ENCODE peak calls at places on chromosomes 5 and 9, in ten cellular contexts. One of them, this sample, is unnamed. For H3K4me1, the result is how much of the 10 kb centered on the place peaks cover.

GRCh38 chr9:84254972-84255371 is 85.6 kb downstream of the SLC28A3 start:
- DNase-seq in K562: no peak
- DNase-seq in A549: no peak
- DNase-seq in suprapubic skin: no peak
- DNase-seq in transverse colon: peak
- DNase-seq in sigmoid colon: no peak
- DNase-seq in stomach: peak
- DNase-seq in tibial nerve: no peak
- DNase-seq in SK-N-SH: no peak
- DNase-seq in GM12878: no peak
- DNase-seq in this sample: no peak

GRCh38 chr5:102911973-102912372 is 156.9 kb downstream of the PAM start:
- DNase-seq in K562: no peak
- DNase-seq in A549: no peak
- DNase-seq in suprapubic skin: no peak
- DNase-seq in transverse colon: no peak
- DNase-seq in sigmoid colon: no peak
- DNase-seq in stomach: no peak
- DNase-seq in tibial nerve: no peak
- DNase-seq in SK-N-SH: no peak
- DNase-seq in GM12878: no peak
- DNase-seq in this sample: no peak

GRCh38 chr9:806285-807156 is 35.0 kb upstream of the DMRT1 start:
- DNase-seq in K562: no peak
- DNase-seq in A549: peak
- DNase-seq in suprapubic skin: peak
- DNase-seq in transverse colon: no peak
- DNase-seq in sigmoid colon: no peak
- DNase-seq in stomach: no peak
- DNase-seq in tibial nerve: no peak
- DNase-seq in SK-N-SH: peak
- DNase-seq in GM12878: peak
- DNase-seq in this sample: no peak

GRCh38 chr5:125560476-125561225 is 814.2 kb upstream of the ZNF608 start:
- DNase-seq in K562: no peak
- DNase-seq in A549: no peak
- DNase-seq in suprapubic skin: no peak
- DNase-seq in transverse colon: no peak
- DNase-seq in sigmoid colon: no peak
- DNase-seq in stomach: no peak
- DNase-seq in tibial nerve: no peak
- DNase-seq in SK-N-SH: no peak
- DNase-seq in GM12878: no peak
- DNase-seq in this sample: no peak

GRCh38 chr9:130555968-130556367 is 23.4 kb upstream of the FUBP3 start:
- DNase-seq in K562: no peak
- DNase-seq in A549: no peak
- DNase-seq in suprapubic skin: no peak
- DNase-seq in transverse colon: no peak
- DNase-seq in sigmoid colon: no peak
- DNase-seq in stomach: no peak
- DNase-seq in tibial nerve: no peak
- DNase-seq in SK-N-SH: no peak
- DNase-seq in GM12878: no peak
- DNase-seq in this sample: no peak

GRCh38 chr5:149217096-149217801 is 54.4 kb upstream of the AFAP1L1 start:
- DNase-seq in K562: no peak
- DNase-seq in A549: no peak
- DNase-seq in suprapubic skin: no peak
- DNase-seq in transverse colon: no peak
- DNase-seq in sigmoid colon: no peak
- DNase-seq in stomach: no peak
- DNase-seq in tibial nerve: no peak
- DNase-seq in SK-N-SH: no peak
- DNase-seq in GM12878: no peak
- DNase-seq in this sample: no peak

GRCh38 chr5:54007822-54008777 is 302.3 kb downstream of the ARL15 start:
- DNase-seq in K562: no peak
- DNase-seq in A549: peak
- DNase-seq in suprapubic skin: no peak
- DNase-seq in transverse colon: no peak
- DNase-seq in sigmoid colon: no peak
- DNase-seq in stomach: no peak
- DNase-seq in tibial nerve: no peak
- DNase-seq in SK-N-SH: no peak
- DNase-seq in GM12878: no peak
- DNase-seq in this sample: no peak

GRCh38 chr5:174951151-174951780 is 226.9 kb downstream of the MSX2 start:
- DNase-seq in K562: peak
- DNase-seq in A549: peak
- DNase-seq in suprapubic skin: no peak
- DNase-seq in transverse colon: peak
- DNase-seq in sigmoid colon: no peak
- DNase-seq in stomach: peak
- DNase-seq in tibial nerve: no peak
- DNase-seq in SK-N-SH: peak
- DNase-seq in GM12878: no peak
- DNase-seq in this sample: no peak

GRCh38 chr5:107466233-107466769 is 204.4 kb downstream of the EFNA5 start:
- DNase-seq in K562: no peak
- DNase-seq in A549: peak
- DNase-seq in suprapubic skin: no peak
- DNase-seq in transverse colon: no peak
- DNase-seq in sigmoid colon: no peak
- DNase-seq in stomach: no peak
- DNase-seq in tibial nerve: no peak
- DNase-seq in SK-N-SH: no peak
- DNase-seq in GM12878: no peak
- DNase-seq in this sample: no peak

GRCh38 chr5:75337366-75338021 is 474 bp downstream of the HMGCR start:
- DNase-seq in K562: no peak
- DNase-seq in A549: no peak
- DNase-seq in suprapubic skin: peak
- DNase-seq in transverse colon: peak
- DNase-seq in sigmoid colon: peak
- DNase-seq in stomach: peak
- DNase-seq in tibial nerve: no peak
- DNase-seq in SK-N-SH: no peak
- DNase-seq in GM12878: no peak
- DNase-seq in this sample: no peak

GRCh38 chr9:134329576-134329855 is 3.3 kb downstream of the RXRA start:
- DNase-seq in K562: no peak
- DNase-seq in A549: no peak
- DNase-seq in suprapubic skin: no peak
- DNase-seq in transverse colon: no peak
- DNase-seq in sigmoid colon: no peak
- DNase-seq in stomach: no peak
- DNase-seq in tibial nerve: no peak
- DNase-seq in SK-N-SH: no peak
- DNase-seq in GM12878: no peak
- DNase-seq in this sample: no peak

GRCh38 chr5:21654-22233 is 70.2 kb upstream of the PLEKHG4B start:
- DNase-seq in K562: no peak
- DNase-seq in A549: peak
- DNase-seq in suprapubic skin: no peak
- DNase-seq in transverse colon: no peak
- DNase-seq in sigmoid colon: no peak
- DNase-seq in stomach: no peak
- DNase-seq in tibial nerve: no peak
- DNase-seq in SK-N-SH: peak
- DNase-seq in GM12878: no peak
- DNase-seq in this sample: no peak

GRCh38 chr5:119750887-119751733 is 121.8 kb downstream of the FAM170A start:
- DNase-seq in K562: no peak
- DNase-seq in A549: no peak
- DNase-seq in suprapubic skin: no peak
- DNase-seq in transverse colon: no peak
- DNase-seq in sigmoid colon: no peak
- DNase-seq in stomach: no peak
- DNase-seq in tibial nerve: no peak
- DNase-seq in SK-N-SH: no peak
- DNase-seq in GM12878: no peak
- DNase-seq in this sample: no peak

GRCh38 chr5:126742425-126742824 is 34.5 kb upstream of the LMNB1 start:
- DNase-seq in K562: no peak
- DNase-seq in A549: no peak
- DNase-seq in suprapubic skin: no peak
- DNase-seq in transverse colon: no peak
- DNase-seq in sigmoid colon: no peak
- DNase-seq in stomach: no peak
- DNase-seq in tibial nerve: no peak
- DNase-seq in SK-N-SH: no peak
- DNase-seq in GM12878: no peak
- DNase-seq in this sample: no peak

GRCh38 chr9:134861586-134862334 is 18.9 kb upstream of the FCN2 start:
- DNase-seq in K562: no peak
- DNase-seq in A549: no peak
- DNase-seq in suprapubic skin: peak
- DNase-seq in transverse colon: no peak
- DNase-seq in sigmoid colon: peak
- DNase-seq in stomach: no peak
- DNase-seq in tibial nerve: no peak
- DNase-seq in SK-N-SH: no peak
- DNase-seq in GM12878: no peak
- DNase-seq in this sample: no peak

GRCh38 chr5:103938151-103938671 is 375.6 kb upstream of the NUDT12 start:
- DNase-seq in K562: no peak
- DNase-seq in A549: no peak
- DNase-seq in suprapubic skin: no peak
- DNase-seq in transverse colon: no peak
- DNase-seq in sigmoid colon: no peak
- DNase-seq in stomach: no peak
- DNase-seq in tibial nerve: no peak
- DNase-seq in SK-N-SH: no peak
- DNase-seq in GM12878: no peak
- DNase-seq in this sample: no peak

GRCh38 chr5:125484272-125485002 is 738.0 kb upstream of the ZNF608 start:
- DNase-seq in K562: no peak
- DNase-seq in A549: peak
- DNase-seq in suprapubic skin: peak
- DNase-seq in transverse colon: peak
- DNase-seq in sigmoid colon: peak
- DNase-seq in stomach: peak
- DNase-seq in tibial nerve: peak
- DNase-seq in SK-N-SH: peak
- DNase-seq in GM12878: no peak
- DNase-seq in this sample: peak

DNA sequence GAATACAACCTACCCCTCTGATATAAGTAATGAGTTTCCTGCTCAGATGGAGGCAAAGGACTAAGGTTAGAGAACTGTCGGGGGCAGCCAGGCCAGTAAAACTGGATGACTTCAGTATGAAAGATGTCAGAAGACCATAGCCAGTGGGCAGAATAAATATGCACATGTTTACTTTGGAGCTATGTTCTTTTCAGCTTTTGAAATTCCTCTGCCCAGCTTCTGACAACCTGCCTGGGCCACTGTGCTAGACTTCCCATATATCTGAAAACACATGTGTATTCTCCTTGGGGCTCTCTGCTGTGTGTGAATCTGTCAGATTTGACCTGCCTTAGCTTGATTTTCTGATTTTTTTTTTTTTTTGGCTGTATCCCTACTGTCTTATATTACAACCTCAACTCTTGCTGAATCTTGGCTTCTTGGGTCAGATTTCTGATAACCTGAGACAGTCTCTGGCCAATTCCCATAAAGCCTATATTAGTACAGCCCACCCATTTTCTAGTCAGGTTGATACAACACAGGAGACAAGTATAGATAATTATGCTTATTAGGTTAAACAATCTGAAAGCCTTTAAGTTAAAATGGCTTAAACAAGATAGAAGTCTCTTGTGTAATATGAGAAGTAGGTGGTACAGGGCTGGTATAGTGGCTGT is 76.6 kb upstream of the PRLR start:
- DNase-seq in K562: no peak
- DNase-seq in A549: no peak
- DNase-seq in suprapubic skin: no peak
- DNase-seq in transverse colon: no peak
- DNase-seq in sigmoid colon: no peak
- DNase-seq in stomach: no peak
- DNase-seq in tibial nerve: no peak
- DNase-seq in SK-N-SH: no peak
- DNase-seq in GM12878: no peak
- DNase-seq in this sample: no peak
- H3K27ac ChIP-seq in K562: no peak
- H3K27ac ChIP-seq in A549: no peak
- H3K27ac ChIP-seq in suprapubic skin: no peak
- H3K27ac ChIP-seq in transverse colon: no peak
- H3K27ac ChIP-seq in sigmoid colon: no peak
- H3K27ac ChIP-seq in stomach: no peak
- H3K27ac ChIP-seq in tibial nerve: no peak
- H3K27ac ChIP-seq in SK-N-SH: no peak
- H3K27ac ChIP-seq in GM12878: no peak
- H3K27ac ChIP-seq in this sample: no peak

GRCh38 chr9:35635730-35636129 is 15.0 kb downstream of the SIT1 start:
- DNase-seq in K562: no peak
- DNase-seq in A549: no peak
- DNase-seq in suprapubic skin: no peak
- DNase-seq in transverse colon: no peak
- DNase-seq in sigmoid colon: no peak
- DNase-seq in stomach: no peak
- DNase-seq in tibial nerve: no peak
- DNase-seq in SK-N-SH: no peak
- DNase-seq in GM12878: no peak
- DNase-seq in this sample: no peak
- H3K4me1 ChIP-seq in K562: under half
- H3K4me1 ChIP-seq in A549: under half
- H3K4me1 ChIP-seq in suprapubic skin: under half
- H3K4me1 ChIP-seq in transverse colon: under half
- H3K4me1 ChIP-seq in sigmoid colon: under half
- H3K4me1 ChIP-seq in stomach: under half
- H3K4me1 ChIP-seq in tibial nerve: under half
- H3K4me1 ChIP-seq in SK-N-SH: under half
- H3K4me1 ChIP-seq in GM12878: under half
- H3K4me1 ChIP-seq in this sample: under half

GRCh38 chr5:84287964-84288363 is 96.7 kb downstream of the EDIL3 start:
- DNase-seq in K562: no peak
- DNase-seq in A549: peak
- DNase-seq in suprapubic skin: no peak
- DNase-seq in transverse colon: no peak
- DNase-seq in sigmoid colon: no peak
- DNase-seq in stomach: no peak
- DNase-seq in tibial nerve: no peak
- DNase-seq in SK-N-SH: no peak
- DNase-seq in GM12878: peak
- DNase-seq in this sample: no peak
- TF ChIP-seq EP300 in K562: no peak
- TF ChIP-seq EP300 in A549: no peak
- TF ChIP-seq EP300 in suprapubic skin: no peak
- TF ChIP-seq EP300 in transverse colon: no peak
- TF ChIP-seq EP300 in sigmoid colon: no peak
- TF ChIP-seq EP300 in stomach: no peak
- TF ChIP-seq EP300 in tibial nerve: no peak
- TF ChIP-seq EP300 in SK-N-SH: no peak
- TF ChIP-seq EP300 in GM12878: no peak
- TF ChIP-seq EP300 in this sample: no peak

DNA sequence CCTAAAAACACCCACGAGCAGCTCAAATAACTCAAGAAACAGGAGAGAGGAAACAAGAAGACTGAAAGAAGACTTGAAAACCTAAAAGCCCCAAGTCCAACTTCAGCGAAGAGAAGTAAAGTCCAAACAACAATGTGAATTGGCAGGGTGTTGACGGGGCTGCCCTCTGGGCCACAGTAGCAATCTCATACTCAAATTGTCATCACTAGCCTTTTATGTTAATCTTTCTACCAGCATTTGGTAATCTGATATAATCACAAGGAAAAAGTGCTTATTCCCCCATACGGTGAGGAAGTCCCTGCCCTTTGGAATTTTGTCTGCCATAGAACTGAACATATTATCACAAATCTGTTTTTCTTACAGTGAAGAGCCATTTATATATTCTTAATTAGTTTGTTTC is 51.5 kb upstream of the IFNE start:
- DNase-seq in K562: no peak
- DNase-seq in A549: no peak
- DNase-seq in suprapubic skin: no peak
- DNase-seq in transverse colon: no peak
- DNase-seq in sigmoid colon: no peak
- DNase-seq in stomach: no peak
- DNase-seq in tibial nerve: no peak
- DNase-seq in SK-N-SH: no peak
- DNase-seq in GM12878: no peak
- DNase-seq in this sample: no peak
- H3K27ac ChIP-seq in K562: no peak
- H3K27ac ChIP-seq in A549: no peak
- H3K27ac ChIP-seq in suprapubic skin: no peak
- H3K27ac ChIP-seq in transverse colon: no peak
- H3K27ac ChIP-seq in sigmoid colon: no peak
- H3K27ac ChIP-seq in stomach: no peak
- H3K27ac ChIP-seq in tibial nerve: no peak
- H3K27ac ChIP-seq in SK-N-SH: no peak
- H3K27ac ChIP-seq in GM12878: no peak
- H3K27ac ChIP-seq in this sample: no peak